ENCODE peak calls at places on chromosomes 2 and 18, in four cellular contexts. V, C, N and S are unnamed samples.

GRCh38 chr2:149597050-149598013 is 9.8 kb upstream of the MMADHC start:
- DNase-seq in N (peak; percentile 60), C (no peak), V (peak; percentile 91), S (peak; percentile 87)

GRCh38 chr2:155546715-155547555 is 785.6 kb downstream of the NR4A2 start:
- DNase-seq in C (no peak), N (no peak), V (no peak), S (no peak)

GRCh38 chr2:121095257-121096080 is 189.5 kb downstream of the TFCP2L1 start:
- DNase-seq in N (no peak), V (peak; percentile 60), C (peak; percentile 88), S (peak; percentile 47)

GRCh38 chr2:123840614-123841013 is 184.5 kb upstream of the CNTNAP5 start:
- DNase-seq in V (no peak), C (no peak), N (no peak), S (no peak)

GRCh38 chr2:172847188-172847587 is 111.5 kb downstream of the RAPGEF4 start:
- DNase-seq in C (no peak), N (no peak), V (no peak), S (no peak)

GRCh38 chr2:18912225-18912888 is 323.0 kb upstream of the NT5C1B start:
- DNase-seq in V (no peak), N (no peak), C (no peak), S (no peak)

GRCh38 chr2:170361359-170361936 is 183.5 kb downstream of the MYO3B start:
- DNase-seq in N (peak; percentile 55), C (peak; percentile 55), V (peak; percentile 56), S (peak; percentile 72)

GRCh38 chr2:182482511-182482910 is 55.7 kb upstream of the PDE1A start:
- DNase-seq in C (no peak), N (no peak), V (no peak), S (no peak)

GRCh38 chr2:38274286-38275276 is 102.5 kb downstream of the ATL2 start:
- DNase-seq in V (peak; percentile 85), C (no peak), N (peak; percentile 37), S (peak; percentile 87)

GRCh38 chr2:66073166-66073565 is 361.8 kb upstream of the MEIS1 start:
- DNase-seq in C (no peak), V (no peak), N (no peak), S (no peak)

GRCh38 chr2:223460774-223461211 is 141.4 kb downstream of the SCG2 start:
- DNase-seq in N (no peak), C (no peak), V (peak; percentile 57), S (no peak)

GRCh38 chr2:73746015-73746876 is 9.1 kb upstream of the TPRKB start:
- DNase-seq in V (no peak), C (no peak), N (no peak), S (no peak)

GRCh38 chr2:121810959-121811853 is 55.8 kb downstream of the TSN start:
- DNase-seq in V (peak; percentile 70), C (peak; percentile 63), N (peak; percentile 42), S (peak; percentile 54)

GRCh38 chr2:69102234-69102633 is 89.3 kb downstream of the ANTXR1 start:
- DNase-seq in V (no peak), N (no peak), C (no peak), S (no peak)

GRCh38 chr2:165691615-165692014 is 102.4 kb downstream of the GALNT3 start:
- DNase-seq in C (no peak), V (peak; percentile 48), N (no peak), S (no peak)

GRCh38 chr2:62966995-62967394 is 83.6 kb upstream of the OTX1 start:
- DNase-seq in N (no peak), C (no peak), V (no peak), S (no peak)

GRCh38 chr2:33804155-33804554 is 205.1 kb upstream of the FAM98A start:
- DNase-seq in V (no peak), C (no peak), N (no peak), S (no peak)

GRCh38 chr2:207812858-207813175 is 43.1 kb upstream of the FZD5 start:
- DNase-seq in C (no peak), N (no peak), V (no peak), S (no peak)

GRCh38 chr2:37552339-37552738 is 119.1 kb downstream of the CDC42EP3 start:
- DNase-seq in C (no peak), V (no peak), N (no peak), S (peak; percentile 52)

GRCh38 chr2:11068079-11068741 is 87.1 kb upstream of the SLC66A3 start:
- DNase-seq in C (no peak), N (no peak), V (no peak), S (no peak)

GRCh38 chr2:169808211-169808610 is 9.5 kb downstream of the SSB start:
- DNase-seq in C (no peak), V (peak; percentile 72), N (no peak), S (no peak)

DNA sequence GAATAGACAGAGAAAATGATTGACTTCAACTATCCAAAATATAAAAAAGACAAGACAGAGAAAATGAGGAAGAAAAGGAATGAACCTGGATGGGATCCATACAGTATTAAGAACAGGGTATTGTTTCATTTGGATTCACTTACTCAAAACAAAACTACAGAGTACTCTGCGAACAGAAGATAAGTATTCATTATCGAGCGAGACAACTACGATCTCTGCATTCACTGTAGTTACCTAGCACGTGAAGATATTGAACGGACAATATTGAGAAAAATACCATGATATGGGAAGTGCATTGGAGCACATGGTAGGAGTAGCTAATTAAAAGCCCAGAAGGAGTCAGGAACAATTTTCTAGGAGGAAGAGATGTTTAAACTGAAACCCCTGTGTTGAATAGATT is 1.0 kb upstream of the ORC2 start:
- DNase-seq in V (no peak), C (no peak), N (no peak), S (no peak)
- H3K4me3 ChIP-seq in V (peak overlapping the region; percentile 96), C (peak overlapping the region; percentile 96), N (peak overlapping the region; percentile 98), S (peak overlapping the region; percentile 72)

GRCh38 chr2:28960401-28960800 is 20.7 kb upstream of the TOGARAM2 start:
- DNase-seq in C (no peak), N (no peak), V (no peak), S (no peak)

GRCh38 chr2:28958689-28959088 is 22.4 kb upstream of the TOGARAM2 start:
- DNase-seq in N (peak; percentile 34), V (peak; percentile 74), C (no peak), S (peak; percentile 64)

GRCh38 chr2:28955492-28955891 is 25.6 kb upstream of the TOGARAM2 start:
- DNase-seq in V (no peak), N (no peak), C (no peak), S (no peak)

GRCh38 chr2:28956415-28956826 is 24.7 kb upstream of the TOGARAM2 start:
- DNase-seq in N (no peak), V (peak; percentile 11), C (no peak), S (peak; percentile 47)

GRCh38 chr2:28956890-28957289 is 24.2 kb upstream of the TOGARAM2 start:
- DNase-seq in C (no peak), N (no peak), V (peak; percentile 5), S (no peak)
- TF ChIP-seq CTCF in C (no peak), N (peak; percentile 27), V (peak; percentile 42), S (no peak)

GRCh38 chr18:3595282-3596273 is 145.6 kb downstream of the TGIF1 start:
- DNase-seq in C (no peak), V (peak; percentile 94), N (no peak), S (peak; percentile 82)
- H3K4me3 ChIP-seq in C (peak overlapping the region; percentile 6), V (peak overlapping the region; percentile 81), N (peak overlapping the region; percentile 62), S (peak overlapping the region; percentile 57)

GRCh38 chr18:79404567-79404910 is 8.8 kb downstream of the NFATC1 start:
- DNase-seq in N (no peak), C (peak; percentile 36), V (no peak), S (no peak)
- TF ChIP-seq CTCF in N (no peak), C (no peak), V (no peak), S (no peak)

GRCh38 chr18:10059610-10060468 is 146.0 kb downstream of the VAPA start:
- DNase-seq in C (no peak), N (no peak), V (no peak), S (no peak)
- H3K4me3 ChIP-seq in C (no peak overlapping the region), N (no peak overlapping the region), V (no peak overlapping the region), S (no peak overlapping the region)